ENCODE peak calls at places on chromosomes 3 and 15, in seven cellular contexts. One of them, this sample, is unnamed.

GRCh38 chr3:64954995-64955636 is 267.3 kb upstream of the ADAMTS9 start:
- DNase-seq in GM23248: no peak
- DNase-seq in keratinocyte: no peak
- DNase-seq in hepatocyte: no peak
- DNase-seq in HCT116: no peak
- DNase-seq in fibroblast of lung: peak; percentile 1
- DNase-seq in neural progenitor cell: no peak
- DNase-seq in this sample: no peak

GRCh38 chr3:123104550-123104949 is 37.7 kb downstream of the PDIA5 start:
- DNase-seq in fibroblast of lung: peak; percentile 72
- DNase-seq in HCT116: no peak
- DNase-seq in GM23248: peak; percentile 93
- DNase-seq in keratinocyte: no peak
- DNase-seq in neural progenitor cell: no peak
- DNase-seq in hepatocyte: peak; percentile 59
- DNase-seq in this sample: no peak

GRCh38 chr15:67146875-67147381 is 81.5 kb downstream of the SMAD3 start:
- DNase-seq in hepatocyte: peak; percentile 79
- DNase-seq in neural progenitor cell: peak; percentile 56
- DNase-seq in HCT116: no peak
- DNase-seq in keratinocyte: no peak
- DNase-seq in GM23248: peak; percentile 96
- DNase-seq in fibroblast of lung: peak; percentile 94
- DNase-seq in this sample: peak; percentile 67

GRCh38 chr3:16432714-16433113 is 80.8 kb downstream of the RFTN1 start:
- DNase-seq in GM23248: no peak
- DNase-seq in keratinocyte: no peak
- DNase-seq in HCT116: no peak
- DNase-seq in fibroblast of lung: no peak
- DNase-seq in neural progenitor cell: no peak
- DNase-seq in hepatocyte: no peak
- DNase-seq in this sample: no peak

GRCh38 chr3:37853691-37854413 is 7.8 kb upstream of the CTDSPL start:
- DNase-seq in HCT116: no peak
- DNase-seq in hepatocyte: no peak
- DNase-seq in GM23248: no peak
- DNase-seq in fibroblast of lung: no peak
- DNase-seq in keratinocyte: peak; percentile 98
- DNase-seq in neural progenitor cell: no peak
- DNase-seq in this sample: no peak

GRCh38 chr3:113005622-113006021 is 14.8 kb downstream of the GTPBP8 start:
- DNase-seq in GM23248: no peak
- DNase-seq in hepatocyte: no peak
- DNase-seq in neural progenitor cell: no peak
- DNase-seq in fibroblast of lung: no peak
- DNase-seq in keratinocyte: no peak
- DNase-seq in HCT116: no peak
- DNase-seq in this sample: no peak

GRCh38 chr15:31474059-31474868 is 147.6 kb downstream of the KLF13 start:
- DNase-seq in GM23248: no peak
- DNase-seq in keratinocyte: no peak
- DNase-seq in HCT116: no peak
- DNase-seq in neural progenitor cell: no peak
- DNase-seq in fibroblast of lung: no peak
- DNase-seq in hepatocyte: no peak
- DNase-seq in this sample: no peak

GRCh38 chr3:74402821-74403220 is 211.6 kb downstream of the CNTN3 start:
- DNase-seq in keratinocyte: no peak
- DNase-seq in HCT116: no peak
- DNase-seq in hepatocyte: no peak
- DNase-seq in GM23248: no peak
- DNase-seq in neural progenitor cell: peak; percentile 8
- DNase-seq in fibroblast of lung: no peak
- DNase-seq in this sample: no peak

GRCh38 chr3:134816623-134817022 is 21.6 kb downstream of the EPHB1 start:
- DNase-seq in GM23248: no peak
- DNase-seq in hepatocyte: no peak
- DNase-seq in keratinocyte: no peak
- DNase-seq in HCT116: no peak
- DNase-seq in neural progenitor cell: no peak
- DNase-seq in fibroblast of lung: no peak
- DNase-seq in this sample: no peak

GRCh38 chr15:46297766-46298165 is 662.9 kb downstream of the SQOR start:
- DNase-seq in GM23248: no peak
- DNase-seq in fibroblast of lung: no peak
- DNase-seq in neural progenitor cell: no peak
- DNase-seq in HCT116: no peak
- DNase-seq in keratinocyte: no peak
- DNase-seq in hepatocyte: no peak
- DNase-seq in this sample: no peak

GRCh38 chr3:130963878-130964277 is 62.7 kb downstream of the ASTE1 start:
- DNase-seq in HCT116: peak; percentile 73
- DNase-seq in GM23248: peak; percentile 95
- DNase-seq in hepatocyte: peak; percentile 13
- DNase-seq in keratinocyte: peak; percentile 67
- DNase-seq in neural progenitor cell: peak; percentile 81
- DNase-seq in fibroblast of lung: peak; percentile 99
- DNase-seq in this sample: peak; percentile 19

GRCh38 chr3:69020857-69021256 is 7.4 kb upstream of the EOGT start:
- DNase-seq in keratinocyte: no peak
- DNase-seq in fibroblast of lung: no peak
- DNase-seq in GM23248: no peak
- DNase-seq in hepatocyte: no peak
- DNase-seq in neural progenitor cell: no peak
- DNase-seq in HCT116: no peak
- DNase-seq in this sample: no peak

GRCh38 chr3:58683001-58683845 is 16.6 kb upstream of the FAM3D start:
- DNase-seq in GM23248: peak; percentile 44
- DNase-seq in neural progenitor cell: no peak
- DNase-seq in hepatocyte: no peak
- DNase-seq in keratinocyte: no peak
- DNase-seq in HCT116: peak; percentile 16
- DNase-seq in fibroblast of lung: peak; percentile 90
- DNase-seq in this sample: no peak

GRCh38 chr15:25249236-25250010 is 189.4 kb downstream of the UBE3A start:
- DNase-seq in HCT116: no peak
- DNase-seq in keratinocyte: no peak
- DNase-seq in GM23248: no peak
- DNase-seq in hepatocyte: no peak
- DNase-seq in fibroblast of lung: no peak
- DNase-seq in neural progenitor cell: no peak
- DNase-seq in this sample: no peak

GRCh38 chr15:95284933-95285401 is 1045.5 kb upstream of the NR2F2 start:
- DNase-seq in GM23248: peak; percentile 48
- DNase-seq in HCT116: no peak
- DNase-seq in fibroblast of lung: peak; percentile 77
- DNase-seq in hepatocyte: no peak
- DNase-seq in keratinocyte: no peak
- DNase-seq in neural progenitor cell: peak; percentile 73
- DNase-seq in this sample: no peak

GRCh38 chr3:108152261-108152660 is 61.4 kb upstream of the CD47 start:
- DNase-seq in keratinocyte: no peak
- DNase-seq in neural progenitor cell: no peak
- DNase-seq in HCT116: no peak
- DNase-seq in GM23248: no peak
- DNase-seq in fibroblast of lung: no peak
- DNase-seq in hepatocyte: no peak
- DNase-seq in this sample: no peak

GRCh38 chr3:39255503-39256325 is 24.1 kb downstream of the CX3CR1 start:
- DNase-seq in neural progenitor cell: no peak
- DNase-seq in fibroblast of lung: no peak
- DNase-seq in GM23248: no peak
- DNase-seq in keratinocyte: no peak
- DNase-seq in HCT116: no peak
- DNase-seq in hepatocyte: no peak
- DNase-seq in this sample: no peak
- TF ChIP-seq EZH2 in neural progenitor cell: no peak
- TF ChIP-seq EZH2 in fibroblast of lung: no peak
- TF ChIP-seq EZH2 in GM23248: no peak
- TF ChIP-seq EZH2 in keratinocyte: no peak
- TF ChIP-seq EZH2 in HCT116: no peak
- TF ChIP-seq EZH2 in hepatocyte: no peak
- TF ChIP-seq EZH2 in this sample: no peak

DNA sequence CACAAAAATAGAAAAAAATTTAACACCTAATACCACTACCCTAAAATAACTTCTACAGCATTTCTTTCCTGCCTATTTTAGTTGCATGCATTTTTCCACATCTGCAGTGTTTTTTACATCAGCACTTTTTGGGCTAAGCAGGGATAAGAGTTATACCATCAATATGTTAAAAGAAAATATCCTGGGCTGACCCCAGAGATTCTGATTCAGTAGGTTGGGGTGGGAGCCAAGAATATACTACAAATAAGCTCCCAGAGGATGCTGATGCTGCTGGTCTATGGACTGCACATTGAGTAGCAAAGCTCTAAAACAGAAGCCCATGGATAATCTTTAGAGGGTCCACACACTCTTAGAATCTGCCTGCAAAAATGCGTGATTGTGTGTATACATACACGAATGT is 14.8 kb downstream of the FYCO1 start:
- DNase-seq in hepatocyte: no peak
- DNase-seq in neural progenitor cell: no peak
- DNase-seq in keratinocyte: no peak
- DNase-seq in GM23248: peak; percentile 48
- DNase-seq in fibroblast of lung: peak; percentile 26
- DNase-seq in HCT116: no peak
- DNase-seq in this sample: no peak
- H3K79me2 ChIP-seq in hepatocyte: peaks cover 9% of the 10 kb centered on the region
- H3K79me2 ChIP-seq in neural progenitor cell: no peaks in the 10 kb centered on the region
- H3K79me2 ChIP-seq in keratinocyte: no peaks in the 10 kb centered on the region
- H3K79me2 ChIP-seq in GM23248: no peaks in the 10 kb centered on the region
- H3K79me2 ChIP-seq in fibroblast of lung: peaks cover 3% of the 10 kb centered on the region
- H3K79me2 ChIP-seq in HCT116: peaks cover 2% of the 10 kb centered on the region
- H3K79me2 ChIP-seq in this sample: peaks cover 4% of the 10 kb centered on the region

DNA sequence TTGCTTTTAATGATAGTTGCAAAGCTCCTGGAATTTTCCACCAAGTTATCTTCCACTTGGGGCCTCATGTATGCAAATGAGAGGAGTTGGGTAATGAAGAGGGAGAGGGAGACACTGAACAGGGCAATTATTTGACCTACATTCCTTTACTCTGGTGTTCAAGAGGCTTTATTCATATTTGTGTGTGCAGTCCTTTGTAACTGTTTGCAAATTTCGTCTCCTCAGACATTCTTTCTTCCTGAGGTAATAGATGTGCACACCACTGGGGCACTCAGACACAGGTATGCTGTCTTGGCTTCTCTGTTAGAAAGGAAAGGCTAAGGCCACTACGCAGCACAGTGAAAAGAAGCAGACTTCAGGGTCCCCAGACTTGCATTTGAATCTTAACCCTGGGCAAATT is 189.7 kb upstream of the IL12A start:
- DNase-seq in fibroblast of lung: peak; percentile 96
- DNase-seq in keratinocyte: no peak
- DNase-seq in neural progenitor cell: no peak
- DNase-seq in GM23248: peak; percentile 69
- DNase-seq in HCT116: no peak
- DNase-seq in hepatocyte: peak; percentile 54
- DNase-seq in this sample: no peak
- TF ChIP-seq EZH2 in fibroblast of lung: no peak
- TF ChIP-seq EZH2 in keratinocyte: no peak
- TF ChIP-seq EZH2 in neural progenitor cell: no peak
- TF ChIP-seq EZH2 in GM23248: no peak
- TF ChIP-seq EZH2 in HCT116: no peak
- TF ChIP-seq EZH2 in hepatocyte: no peak
- TF ChIP-seq EZH2 in this sample: no peak

GRCh38 chr3:171803044-171803443 is 7.2 kb downstream of the PLD1 start:
- DNase-seq in hepatocyte: no peak
- DNase-seq in GM23248: no peak
- DNase-seq in neural progenitor cell: no peak
- DNase-seq in HCT116: no peak
- DNase-seq in keratinocyte: no peak
- DNase-seq in fibroblast of lung: no peak
- DNase-seq in this sample: peak; percentile 33
- H3K79me2 ChIP-seq in hepatocyte: peaks cover 84% of the 10 kb centered on the region
- H3K79me2 ChIP-seq in GM23248: no peaks in the 10 kb centered on the region
- H3K79me2 ChIP-seq in neural progenitor cell: no peaks in the 10 kb centered on the region
- H3K79me2 ChIP-seq in HCT116: no peaks in the 10 kb centered on the region
- H3K79me2 ChIP-seq in keratinocyte: peaks cover 15% of the 10 kb centered on the region
- H3K79me2 ChIP-seq in fibroblast of lung: no peaks in the 10 kb centered on the region
- H3K79me2 ChIP-seq in this sample: peaks cover 80% of the 10 kb centered on the region

GRCh38 chr15:59995568-59996349 is 8.4 kb upstream of the FOXB1 start:
- DNase-seq in keratinocyte: no peak
- DNase-seq in GM23248: no peak
- DNase-seq in hepatocyte: no peak
- DNase-seq in HCT116: no peak
- DNase-seq in fibroblast of lung: no peak
- DNase-seq in neural progenitor cell: peak; percentile 50
- DNase-seq in this sample: no peak

GRCh38 chr15:59996498-59997041 is 7.5 kb upstream of the FOXB1 start:
- DNase-seq in hepatocyte: peak; percentile 41
- DNase-seq in neural progenitor cell: no peak
- DNase-seq in GM23248: no peak
- DNase-seq in HCT116: no peak
- DNase-seq in fibroblast of lung: no peak
- DNase-seq in keratinocyte: no peak
- DNase-seq in this sample: no peak

GRCh38 chr15:59999064-59999377 is 5.1 kb upstream of the FOXB1 start:
- DNase-seq in hepatocyte: no peak
- DNase-seq in keratinocyte: no peak
- DNase-seq in GM23248: no peak
- DNase-seq in neural progenitor cell: peak; percentile 71
- DNase-seq in fibroblast of lung: no peak
- DNase-seq in HCT116: no peak
- DNase-seq in this sample: no peak

GRCh38 chr15:59998256-59999063 is 5.7 kb upstream of the FOXB1 start:
- DNase-seq in hepatocyte: no peak
- DNase-seq in HCT116: no peak
- DNase-seq in neural progenitor cell: peak; percentile 93
- DNase-seq in keratinocyte: no peak
- DNase-seq in fibroblast of lung: no peak
- DNase-seq in GM23248: no peak
- DNase-seq in this sample: no peak

DNA sequence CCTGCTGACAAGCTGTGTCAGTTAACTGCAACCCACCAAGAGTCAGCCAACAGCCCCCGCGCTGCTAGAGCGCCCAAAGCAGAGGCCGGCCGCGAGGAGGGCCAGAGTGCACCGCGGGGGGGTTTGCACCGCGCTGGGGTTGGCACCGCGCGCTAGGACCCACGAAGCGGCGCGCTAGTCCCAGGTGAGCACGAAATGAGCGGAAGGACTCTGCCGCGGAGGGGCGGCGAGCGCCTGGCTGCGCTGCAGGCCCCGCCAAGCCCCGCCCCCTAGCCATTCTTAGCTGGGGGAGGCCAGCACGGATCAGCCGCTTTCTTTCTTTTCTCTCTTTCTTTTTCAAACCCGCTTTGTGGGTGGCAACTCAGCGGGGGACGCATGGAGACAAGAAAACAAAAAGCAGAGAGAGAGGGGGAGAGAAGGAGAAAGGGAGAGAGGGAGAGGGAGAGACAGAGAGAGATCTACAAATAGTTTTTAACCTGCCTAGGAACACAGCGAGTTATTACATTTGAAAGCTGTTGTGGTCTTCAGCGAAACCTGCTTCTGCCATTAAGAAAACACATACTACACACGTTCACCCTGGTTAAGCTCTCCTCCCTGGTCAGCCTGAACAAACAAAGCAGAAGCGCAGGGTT is 6.9 kb upstream of the FOXB1 start:
- DNase-seq in neural progenitor cell: peak; percentile 95
- DNase-seq in hepatocyte: no peak
- DNase-seq in keratinocyte: no peak
- DNase-seq in HCT116: no peak
- DNase-seq in fibroblast of lung: no peak
- DNase-seq in GM23248: no peak
- DNase-seq in this sample: no peak
- TF ChIP-seq EZH2 in neural progenitor cell: no peak
- TF ChIP-seq EZH2 in hepatocyte: peak; percentile 96
- TF ChIP-seq EZH2 in keratinocyte: peak; percentile 17
- TF ChIP-seq EZH2 in HCT116: no peak
- TF ChIP-seq EZH2 in fibroblast of lung: no peak
- TF ChIP-seq EZH2 in GM23248: peak; percentile 84
- TF ChIP-seq EZH2 in this sample: no peak